ENCODE peak calls at places on chromosomes 12 and 14, in eight cellular contexts. C is NCI-H1694; K is brain microvascular endothelial cell; B is stimulated activated CD8-positive, alpha-beta memory T cell treated with anti-CD3 and anti-CD28 coated beads, Interleukin-15, amount 100 ng/mL, for 4 hours; W is A549; J is HT1080; Q is memory B cell; Y is lung microvascular endothelial cell. G is an unnamed sample.
A peak's percentile ranks its signal among the peaks of the same experiment; 100 is the strongest.

GRCh38 chr12:124461851-124462623 is 105.4 kb downstream of the NCOR2 start:
- DNase-seq in C (no peak), J (no peak), Y (no peak), K (no peak), W (no peak), Q (no peak), B (no peak), G (no peak)

GRCh38 chr12:110349521-110350151 is 53.9 kb downstream of the ANAPC7 start:
- DNase-seq in Y (no peak), K (no peak), B (peak; percentile 38), W (no peak), J (no peak), Q (no peak), C (no peak), G (no peak)

GRCh38 chr12:114045333-114045732 is 79.2 kb upstream of the RBM19 start:
- DNase-seq in Q (no peak), Y (no peak), W (no peak), J (no peak), B (no peak), K (no peak), C (no peak), G (no peak)

GRCh38 chr14:37147310-37147875 is 25.0 kb downstream of the SLC25A21 start:
- DNase-seq in Y (no peak), B (no peak), K (no peak), Q (no peak), J (peak; percentile 10), C (no peak), W (no peak), G (no peak)

GRCh38 chr14:33564774-33565630 is 385.9 kb downstream of the EGLN3 start:
- DNase-seq in B (no peak), C (no peak), J (peak; percentile 91), Q (no peak), Y (peak; percentile 97), W (no peak), K (peak; percentile 85), G (no peak)

GRCh38 chr14:81193924-81194633 is 26.7 kb downstream of the GTF2A1 start:
- DNase-seq in J (peak; percentile 27), B (no peak), K (no peak), W (no peak), Y (no peak), Q (no peak), C (no peak), G (no peak)

GRCh38 chr12:44847888-44848770 is 28.0 kb downstream of the NELL2 start:
- DNase-seq in K (no peak), C (no peak), J (peak; percentile 61), Y (no peak), Q (peak; percentile 16), B (peak; percentile 63), W (no peak), G (no peak)

GRCh38 chr14:50670196-50670875 is 2.2 kb upstream of the SAV1 start:
- DNase-seq in W (no peak), Q (no peak), B (no peak), K (no peak), C (no peak), Y (no peak), J (no peak), G (no peak)

GRCh38 chr12:30694971-30695326 is 720 bp downstream of the IPO8 start:
- DNase-seq in W (peak; percentile 53), C (no peak), B (no peak), Q (no peak), Y (peak; percentile 76), J (peak; percentile 41), K (no peak), G (peak; percentile 15)

GRCh38 chr12:123061806-123062205 is 81.3 kb downstream of the ARL6IP4 start:
- DNase-seq in K (no peak), B (no peak), Q (no peak), W (no peak), Y (no peak), C (no peak), J (no peak), G (no peak)

GRCh38 chr12:89678225-89678624 is 30.4 kb downstream of the ATP2B1 start:
- DNase-seq in Q (no peak), K (no peak), B (no peak), J (no peak), C (no peak), W (no peak), Y (no peak), G (no peak)

GRCh38 chr12:57628280-57629191 is 4.5 kb downstream of the B4GALNT1 start:
- DNase-seq in Q (no peak), K (no peak), B (no peak), C (no peak), W (no peak), Y (no peak), J (no peak), G (peak; percentile 2)

GRCh38 chr12:54040148-54040494 is 7.3 kb downstream of the HOXC5 start:
- DNase-seq in J (peak; percentile 30), K (no peak), Q (no peak), Y (no peak), C (no peak), B (no peak), W (peak; percentile 57), G (no peak)

G was measured in hepatic stellate cell.